ENCODE peak calls at places on chromosomes 3 and 15, in six cellular contexts. V is dorsolateral prefrontal cortex, B is HFFc6, S is GM23338, J is GM12865, U is AG09309. M is an unnamed sample.
A peak's percentile ranks its signal among the peaks of the same experiment; 100 is the strongest.

GRCh38 chr3:151925876-151926275 is 52.4 kb downstream of the SUCNR1 start:
- DNase-seq in V (no peak), B (peak; percentile 89), S (no peak), J (no peak), U (peak; percentile 81), M (no peak)

GRCh38 chr3:64533565-64534317 is 154.1 kb downstream of the ADAMTS9 start:
- DNase-seq in V (peak; percentile 71), B (peak; percentile 64), S (peak; percentile 96), J (peak; percentile 87), U (peak; percentile 52), M (peak; percentile 91)

GRCh38 chr3:111484666-111485065 is 57.3 kb upstream of the CD96 start:
- DNase-seq in V (no peak), B (no peak), S (no peak), J (no peak), U (peak; percentile 72), M (no peak)

GRCh38 chr3:97658670-97659285 is 105.8 kb upstream of the ARL6 start:
- DNase-seq in V (no peak), B (peak; percentile 2), S (peak; percentile 79), J (peak; percentile 27), U (no peak), M (no peak)

GRCh38 chr3:176362191-176362731 is 835.0 kb downstream of the TBL1XR1 start:
- DNase-seq in V (no peak), B (no peak), S (peak; percentile 86), J (no peak), U (no peak), M (no peak)

GRCh38 chr15:31366169-31366734 is 39.6 kb downstream of the KLF13 start:
- DNase-seq in V (no peak), B (peak; percentile 13), S (peak; percentile 54), J (no peak), U (no peak), M (no peak)

GRCh38 chr3:72065236-72065635 is 280.3 kb upstream of the PROK2 start:
- DNase-seq in V (no peak), B (no peak), S (no peak), J (no peak), U (no peak), M (no peak)

GRCh38 chr3:11335056-11335608 is 62.9 kb downstream of the ATG7 start:
- DNase-seq in V (no peak), B (peak; percentile 78), S (peak; percentile 74), J (peak; percentile 62), U (peak; percentile 33), M (no peak)

GRCh38 chr3:23004971-23005370 is 198.2 kb upstream of the UBE2E2 start:
- DNase-seq in V (no peak), B (peak; percentile 21), S (no peak), J (no peak), U (no peak), M (no peak)

GRCh38 chr3:6737223-6737994 is 123.5 kb upstream of the GRM7 start:
- DNase-seq in V (no peak), B (no peak), S (no peak), J (peak; percentile 24), U (no peak), M (no peak)

GRCh38 chr3:42490243-42490642 is 12.2 kb upstream of the VIPR1 start:
- DNase-seq in V (no peak), B (peak; percentile 39), S (no peak), J (peak; percentile 89), U (no peak), M (peak; percentile 86)

GRCh38 chr15:89396723-89397652 is 62.4 kb upstream of the POLG start:
- DNase-seq in V (no peak), B (no peak), S (peak; percentile 81), J (no peak), U (no peak), M (no peak)

GRCh38 chr3:112736386-112736785 is 95.4 kb upstream of the CCDC80 start:
- DNase-seq in V (no peak), B (no peak), S (no peak), J (no peak), U (no peak), M (no peak)

GRCh38 chr3:171851685-171852084 is 8.5 kb downstream of the TMEM212 start:
- DNase-seq in V (no peak), B (no peak), S (no peak), J (no peak), U (no peak), M (no peak)

GRCh38 chr15:62444104-62445027 is 279.3 kb upstream of the C2CD4B start:
- DNase-seq in V (no peak), B (peak; percentile 96), S (no peak), J (no peak), U (peak; percentile 93), M (no peak)

DNA sequence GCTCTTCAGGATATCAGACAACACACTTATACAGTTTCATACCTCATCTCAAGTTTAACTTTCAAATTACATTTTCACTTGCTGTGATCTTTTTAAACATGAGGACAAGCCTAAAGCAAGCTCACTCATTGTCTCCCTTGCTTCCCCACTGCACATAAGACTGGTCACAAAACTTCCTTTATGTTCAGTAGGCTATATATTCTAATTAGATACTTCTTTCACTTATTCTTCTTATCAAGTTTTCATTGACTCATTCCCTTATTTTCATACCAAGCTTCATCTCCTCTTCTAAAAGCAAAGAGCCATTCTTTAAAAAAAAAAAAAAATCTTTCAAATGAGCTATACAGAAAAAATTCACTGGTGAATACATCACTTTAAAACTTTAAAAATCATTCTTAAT is 62.6 kb downstream of the ESYT3 start:
- DNase-seq in V (no peak), B (no peak), S (no peak), J (no peak), U (no peak), M (no peak)
- TF ChIP-seq CTCF in V (no peak), B (no peak), S (no peak), J (no peak), U (no peak), M (no peak)

GRCh38 chr3:147493065-147493464 is 83.9 kb downstream of the ZIC1 start:
- DNase-seq in V (no peak), B (no peak), S (no peak), J (no peak), U (no peak), M (no peak)

GRCh38 chr3:147497301-147497700 is 88.1 kb downstream of the ZIC1 start:
- DNase-seq in V (no peak), B (no peak), S (no peak), J (no peak), U (no peak), M (no peak)

GRCh38 chr3:147493666-147494065 is 84.5 kb downstream of the ZIC1 start:
- DNase-seq in V (no peak), B (no peak), S (no peak), J (no peak), U (no peak), M (no peak)
- TF ChIP-seq CTCF in V (no peak), B (no peak), S (no peak), J (no peak), U (no peak), M (no peak)

DNA sequence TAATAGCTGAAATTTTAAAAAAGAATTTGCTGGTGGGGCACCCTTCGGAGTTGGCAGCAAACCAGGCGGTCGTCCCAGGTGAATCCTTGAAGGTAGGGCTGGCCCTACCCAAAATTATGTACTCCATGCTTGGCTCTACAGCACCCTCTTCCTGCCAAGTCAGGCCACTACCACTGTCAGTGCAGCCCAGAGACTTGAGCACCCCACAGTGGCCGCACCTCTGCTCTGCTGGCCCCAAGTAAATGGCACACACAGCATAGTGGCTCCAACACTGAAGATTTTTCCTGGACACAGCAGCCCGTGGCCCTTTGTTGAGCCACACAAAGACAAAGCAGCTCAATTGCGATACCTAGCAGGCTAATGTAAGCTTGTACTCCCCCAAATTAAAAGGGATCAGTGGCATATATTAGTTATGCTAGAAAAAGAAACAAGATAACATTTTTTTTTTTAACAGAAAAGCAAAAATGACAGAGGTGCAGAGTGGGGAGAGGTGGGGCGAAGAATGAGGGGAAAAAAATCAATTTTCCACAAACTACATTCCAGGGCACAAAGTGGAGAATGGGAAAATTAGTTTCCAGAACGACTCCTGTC is 250.5 kb downstream of the UACA start:
- DNase-seq in V (no peak), B (peak; percentile 45), S (peak; percentile 88), J (peak; percentile 91), U (no peak), M (no peak)
- TF ChIP-seq CTCF in V (no peak), B (peak; percentile 82), S (peak; percentile 98), J (peak; percentile 97), U (peak; percentile 77), M (peak; percentile 52)

GRCh38 chr3:164023480-164023879 is 1054.8 kb downstream of the SI start:
- DNase-seq in V (no peak), B (no peak), S (no peak), J (no peak), U (no peak), M (peak; percentile 57)
- TF ChIP-seq CTCF in V (no peak), B (no peak), S (no peak), J (no peak), U (no peak), M (no peak)

DNA sequence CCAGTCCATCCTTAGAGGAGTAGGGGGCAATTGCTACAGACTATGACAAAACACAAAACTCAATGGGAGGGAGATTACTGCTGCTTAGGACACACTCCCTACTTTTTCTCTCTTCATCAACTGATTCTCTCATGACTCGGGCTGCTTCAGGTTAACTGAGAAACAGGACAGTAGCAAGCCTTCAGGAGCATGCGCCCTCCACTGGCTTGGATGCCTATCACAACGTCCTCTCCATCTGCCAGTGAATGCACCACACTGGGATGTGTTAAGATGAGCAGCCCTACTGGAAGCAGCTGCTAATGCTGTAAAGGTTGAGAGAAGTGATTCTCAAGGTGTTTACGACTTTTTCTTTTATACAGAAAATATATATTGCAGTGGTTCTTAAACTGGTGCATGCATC is 542.3 kb downstream of the EDEM1 start:
- DNase-seq in V (no peak), B (no peak), S (no peak), J (peak; percentile 19), U (no peak), M (no peak)
- TF ChIP-seq CTCF in V (no peak), B (no peak), S (no peak), J (no peak), U (no peak), M (no peak)

GRCh38 chr15:78177447-78177873 is 28.3 kb downstream of the IDH3A start:
- DNase-seq in V (peak; percentile 56), B (no peak), S (peak; percentile 89), J (peak; percentile 53), U (no peak), M (no peak)

GRCh38 chr15:78170848-78171773 is 21.9 kb downstream of the IDH3A start:
- DNase-seq in V (no peak), B (no peak), S (no peak), J (peak; percentile 86), U (no peak), M (no peak)

GRCh38 chr15:78175333-78175732 is 26.2 kb downstream of the IDH3A start:
- DNase-seq in V (no peak), B (no peak), S (no peak), J (no peak), U (no peak), M (no peak)

GRCh38 chr15:78171864-78172472 is 22.8 kb downstream of the IDH3A start:
- DNase-seq in V (no peak), B (no peak), S (no peak), J (no peak), U (no peak), M (no peak)

GRCh38 chr15:78174398-78174797 is 25.2 kb downstream of the IDH3A start:
- DNase-seq in V (no peak), B (no peak), S (no peak), J (peak; percentile 50), U (no peak), M (no peak)
- TF ChIP-seq CTCF in V (no peak), B (no peak), S (no peak), J (no peak), U (no peak), M (no peak)

GRCh38 chr3:14507345-14507741 is 32.8 kb downstream of the GRIP2 start:
- DNase-seq in V (no peak), B (no peak), S (no peak), J (no peak), U (no peak), M (no peak)
- TF ChIP-seq CTCF in V (no peak), B (no peak), S (peak; percentile 34), J (no peak), U (no peak), M (no peak)

GRCh38 chr3:142366434-142366833 is 81.4 kb downstream of the XRN1 start:
- DNase-seq in V (no peak), B (peak; percentile 6), S (peak; percentile 29), J (no peak), U (no peak), M (no peak)
- TF ChIP-seq CTCF in V (no peak), B (peak; percentile 49), S (peak; percentile 54), J (no peak), U (no peak), M (no peak)